ENCODE peak calls at places on chromosome 2, in four cellular contexts. One of them, this sample, is unnamed.

GRCh38 chr2:127029652-127030051 is 77.3 kb downstream of the BIN1 start:
- DNase-seq in GM23248: no peak
- DNase-seq in fibroblast of pulmonary artery: no peak
- DNase-seq in NCI-H1105 treated with DMSO at 0.1 percent for 48 hours: no peak
- DNase-seq in this sample: no peak

GRCh38 chr2:176096986-176097819 is 2.4 kb upstream of the HOXD12 start:
- DNase-seq in NCI-H1105 treated with DMSO at 0.1 percent for 48 hours: no peak
- DNase-seq in fibroblast of pulmonary artery: peak
- DNase-seq in GM23248: peak
- DNase-seq in this sample: no peak

GRCh38 chr2:36361396-36361795 is 5.8 kb downstream of the CRIM1 start:
- DNase-seq in fibroblast of pulmonary artery: peak
- DNase-seq in NCI-H1105 treated with DMSO at 0.1 percent for 48 hours: no peak
- DNase-seq in GM23248: peak
- DNase-seq in this sample: no peak

GRCh38 chr2:10258326-10258725 is 44.4 kb upstream of the HPCAL1 start:
- DNase-seq in NCI-H1105 treated with DMSO at 0.1 percent for 48 hours: no peak
- DNase-seq in fibroblast of pulmonary artery: no peak
- DNase-seq in GM23248: no peak
- DNase-seq in this sample: no peak

GRCh38 chr2:46334389-46335345 is 37.5 kb downstream of the EPAS1 start:
- DNase-seq in GM23248: peak
- DNase-seq in NCI-H1105 treated with DMSO at 0.1 percent for 48 hours: no peak
- DNase-seq in fibroblast of pulmonary artery: peak
- DNase-seq in this sample: no peak

GRCh38 chr2:193929131-193929530 is 1727.9 kb upstream of the SLC39A10 start:
- DNase-seq in NCI-H1105 treated with DMSO at 0.1 percent for 48 hours: no peak
- DNase-seq in fibroblast of pulmonary artery: peak
- DNase-seq in GM23248: no peak
- DNase-seq in this sample: no peak

GRCh38 chr2:111626037-111626861 is 257.7 kb downstream of the ANAPC1 start:
- DNase-seq in GM23248: no peak
- DNase-seq in fibroblast of pulmonary artery: no peak
- DNase-seq in NCI-H1105 treated with DMSO at 0.1 percent for 48 hours: no peak
- DNase-seq in this sample: no peak

GRCh38 chr2:198371902-198372611 is 567.7 kb downstream of the PLCL1 start:
- DNase-seq in NCI-H1105 treated with DMSO at 0.1 percent for 48 hours: no peak
- DNase-seq in GM23248: peak
- DNase-seq in fibroblast of pulmonary artery: no peak
- DNase-seq in this sample: no peak

GRCh38 chr2:49165662-49166061 is 11.3 kb upstream of the FSHR start:
- DNase-seq in GM23248: no peak
- DNase-seq in NCI-H1105 treated with DMSO at 0.1 percent for 48 hours: no peak
- DNase-seq in fibroblast of pulmonary artery: no peak
- DNase-seq in this sample: no peak

GRCh38 chr2:175552902-175553301 is 371.4 kb upstream of the ATP5MC3 start:
- DNase-seq in NCI-H1105 treated with DMSO at 0.1 percent for 48 hours: no peak
- DNase-seq in fibroblast of pulmonary artery: no peak
- DNase-seq in GM23248: no peak
- DNase-seq in this sample: no peak

GRCh38 chr2:96618599-96619283 is 19.4 kb downstream of the KANSL3 start:
- DNase-seq in fibroblast of pulmonary artery: peak
- DNase-seq in GM23248: peak
- DNase-seq in NCI-H1105 treated with DMSO at 0.1 percent for 48 hours: no peak
- DNase-seq in this sample: no peak

This sample was measured in amygdala.